ENCODE peak calls at places on chromosomes 3 and 15, in ten cellular contexts. N is heart left ventricle; X is H54; W is T-cell; A is A673; L is stimulated activated CD4-positive, alpha-beta T cell treated with anti-CD3 and anti-CD28 coated beads, Interleukin-15, amount 100 ng/mL, for 1 hour; Q is NCI-H748 treated with DMSO at 0.1 percent for 48 hours; T is stomach; D is activated CD4-positive, CD25-positive, alpha-beta regulatory T cell treated with anti-CD3 and anti-CD28 coated beads, Interleukin-2, amount 50 U/mL, for 72 hours; H is AG04450. J is an unnamed sample.

GRCh38 chr3:42839616-42840015 is 30.4 kb downstream of the ACKR2 start:
- DNase-seq in N (no peak), X (peak; percentile 72), W (peak; percentile 1), A (peak; percentile 67), L (no peak), Q (peak; percentile 34), T (peak; percentile 48), D (no peak), H (peak; percentile 42), J (peak; percentile 34)

GRCh38 chr15:51499379-51499976 is 123.1 kb downstream of the DMXL2 start:
- DNase-seq in N (no peak), X (peak; percentile 3), W (no peak), A (peak; percentile 70), L (no peak), Q (peak; percentile 2), T (no peak), D (no peak), H (peak; percentile 15), J (no peak)

GRCh38 chr3:57770121-57770828 is 14.2 kb downstream of the SLMAP start:
- DNase-seq in N (no peak), X (no peak), W (no peak), A (no peak), L (no peak), Q (no peak), T (no peak), D (no peak), H (no peak), J (no peak)

GRCh38 chr15:31296304-31297220 is 30.1 kb upstream of the KLF13 start:
- DNase-seq in N (no peak), X (no peak), W (no peak), A (no peak), L (no peak), Q (peak; percentile 38), T (peak; percentile 91), D (no peak), H (no peak), J (no peak)

GRCh38 chr3:15500107-15500724 is 21.3 kb downstream of the COLQ start:
- DNase-seq in N (no peak), X (no peak), W (no peak), A (no peak), L (no peak), Q (no peak), T (no peak), D (no peak), H (no peak), J (no peak)

GRCh38 chr3:119177321-119177720 is 3.9 kb downstream of the UPK1B start:
- DNase-seq in N (no peak), X (no peak), W (no peak), A (no peak), L (no peak), Q (no peak), T (no peak), D (no peak), H (no peak), J (no peak)

GRCh38 chr3:126649556-126650092 is 5.3 kb downstream of the TXNRD3 start:
- DNase-seq in N (no peak), X (no peak), W (no peak), A (no peak), L (no peak), Q (no peak), T (no peak), D (no peak), H (no peak), J (no peak)

GRCh38 chr15:27771892-27772291 is 327.2 kb downstream of the OCA2 start:
- DNase-seq in N (no peak), X (no peak), W (no peak), A (no peak), L (no peak), Q (no peak), T (no peak), D (no peak), H (no peak), J (no peak)

GRCh38 chr3:146682176-146682575 is 77.0 kb upstream of the PLSCR5 start:
- DNase-seq in N (no peak), X (no peak), W (no peak), A (peak; percentile 61), L (no peak), Q (peak; percentile 51), T (no peak), D (no peak), H (no peak), J (no peak)

GRCh38 chr15:100900895-100901169 is 18.3 kb upstream of the LRRK1 start:
- DNase-seq in N (no peak), X (no peak), W (no peak), A (no peak), L (no peak), Q (no peak), T (no peak), D (no peak), H (no peak), J (no peak)

GRCh38 chr3:38168151-38168987 is 3.0 kb downstream of the OXSR1 start:
- DNase-seq in N (no peak), X (no peak), W (no peak), A (peak; percentile 13), L (no peak), Q (no peak), T (no peak), D (no peak), H (no peak), J (peak; percentile 72)

GRCh38 chr15:95556866-95557225 is 773.7 kb upstream of the NR2F2 start:
- DNase-seq in N (no peak), X (no peak), W (no peak), A (no peak), L (no peak), Q (no peak), T (no peak), D (no peak), H (no peak), J (no peak)

GRCh38 chr3:106333911-106334618 is 465.3 kb upstream of the CBLB start:
- DNase-seq in N (no peak), X (no peak), W (no peak), A (no peak), L (peak; percentile 16), Q (no peak), T (no peak), D (no peak), H (peak; percentile 26), J (peak; percentile 40)

GRCh38 chr3:155714295-155714718 is 30.6 kb downstream of the PLCH1 start:
- DNase-seq in N (no peak), X (no peak), W (no peak), A (no peak), L (no peak), Q (no peak), T (no peak), D (no peak), H (no peak), J (no peak)

GRCh38 chr3:101066776-101067175 is 73.6 kb upstream of the ABI3BP start:
- DNase-seq in N (no peak), X (no peak), W (no peak), A (no peak), L (no peak), Q (no peak), T (no peak), D (no peak), H (no peak), J (no peak)

GRCh38 chr3:62940763-62941632 is 65.8 kb upstream of the CADPS start:
- DNase-seq in N (no peak), X (no peak), W (no peak), A (peak; percentile 16), L (no peak), Q (no peak), T (no peak), D (no peak), H (no peak), J (no peak)

GRCh38 chr3:152790988-152791387 is 43.9 kb upstream of the P2RY1 start:
- DNase-seq in N (no peak), X (no peak), W (no peak), A (no peak), L (no peak), Q (no peak), T (no peak), D (no peak), H (no peak), J (no peak)

GRCh38 chr3:169980055-169980454 is 13.4 kb downstream of the SEC62 start:
- DNase-seq in N (no peak), X (no peak), W (no peak), A (no peak), L (no peak), Q (no peak), T (no peak), D (no peak), H (peak; percentile 27), J (no peak)

GRCh38 chr3:100159564-100160153 is 45.4 kb upstream of the FILIP1L start:
- DNase-seq in N (no peak), X (no peak), W (no peak), A (peak; percentile 10), L (no peak), Q (no peak), T (no peak), D (no peak), H (peak; percentile 46), J (peak; percentile 43)

GRCh38 chr15:29379647-29380046 is 110.0 kb upstream of the NSMCE3 start:
- DNase-seq in N (no peak), X (no peak), W (no peak), A (no peak), L (no peak), Q (no peak), T (no peak), D (no peak), H (no peak), J (no peak)

GRCh38 chr15:65409284-65409631 is 13.5 kb downstream of the IGDCC4 start:
- DNase-seq in N (no peak), X (peak; percentile 80), W (no peak), A (no peak), L (no peak), Q (no peak), T (no peak), D (no peak), H (peak; percentile 93), J (peak; percentile 65)

GRCh38 chr15:98906712-98907083 is 100.9 kb downstream of the PGPEP1L start:
- DNase-seq in N (peak; percentile 74), X (no peak), W (no peak), A (no peak), L (no peak), Q (no peak), T (peak; percentile 63), D (no peak), H (no peak), J (peak; percentile 52)

GRCh38 chr3:159629329-159630084 is 359.1 kb upstream of the IL12A start:
- DNase-seq in N (no peak), X (no peak), W (no peak), A (no peak), L (no peak), Q (no peak), T (no peak), D (no peak), H (no peak), J (no peak)

GRCh38 chr3:186182850-186183249 is 74.0 kb upstream of the ETV5 start:
- DNase-seq in N (no peak), X (no peak), W (no peak), A (peak; percentile 77), L (no peak), Q (no peak), T (no peak), D (no peak), H (no peak), J (no peak)

GRCh38 chr3:163218336-163218735 is 1721.7 kb downstream of the OTOL1 start:
- DNase-seq in N (no peak), X (no peak), W (no peak), A (no peak), L (no peak), Q (no peak), T (no peak), D (no peak), H (no peak), J (no peak)

GRCh38 chr3:147412917-147413711 is 3.9 kb downstream of the ZIC1 start:
- DNase-seq in N (no peak), X (no peak), W (no peak), A (no peak), L (no peak), Q (no peak), T (no peak), D (no peak), H (no peak), J (no peak)

GRCh38 chr15:77870195-77871065 is 207.1 kb downstream of the TBC1D2B start:
- DNase-seq in N (peak; percentile 50), X (peak; percentile 43), W (peak; percentile 8), A (peak; percentile 63), L (no peak), Q (peak; percentile 23), T (peak; percentile 76), D (peak; percentile 67), H (peak; percentile 6), J (no peak)

GRCh38 chr3:27333843-27334242 is 35.3 kb downstream of the NEK10 start:
- DNase-seq in N (no peak), X (no peak), W (no peak), A (no peak), L (no peak), Q (no peak), T (no peak), D (no peak), H (no peak), J (no peak)

J was measured in HS-27A.